ENCODE peak calls at places on chromosomes 12 and 14, in six cellular contexts. L is neural progenitor cell, P is K562, N is PC-3, H is GM23248, Y is GM12878. C is an unnamed sample.

GRCh38 chr12:27808831-27809230 is 28.8 kb upstream of the MANSC4 start:
- DNase-seq in H (no peak), Y (no peak), L (no peak), P (no peak), N (no peak), C (no peak)

GRCh38 chr12:53102883-53103807 is at the start of gene SOAT2:
- DNase-seq in N (no peak), L (no peak), Y (peak), H (no peak), P (peak), C (no peak)

GRCh38 chr12:113591480-113591971 is 119.9 kb upstream of the LHX5 start:
- DNase-seq in N (peak), Y (no peak), L (peak), H (no peak), P (peak), C (no peak)

GRCh38 chr12:33672879-33673577 is 233.4 kb upstream of the SYT10 start:
- DNase-seq in L (no peak), H (no peak), N (no peak), Y (no peak), P (no peak), C (no peak)

GRCh38 chr12:14756331-14757143 is 46.7 kb downstream of the WBP11 start:
- DNase-seq in N (peak), H (no peak), P (peak), Y (no peak), L (peak), C (no peak)

GRCh38 chr14:67620217-67620789 is 583 bp downstream of the ARG2 start:
- DNase-seq in Y (no peak), H (peak), L (peak), P (no peak), N (peak), C (no peak)

GRCh38 chr12:25550186-25550585 is 2.9 kb downstream of the LMNTD1 start:
- DNase-seq in L (no peak), P (no peak), H (peak), N (no peak), Y (no peak), C (no peak)

GRCh38 chr12:41242613-41243012 is 54.5 kb downstream of the PDZRN4 start:
- DNase-seq in Y (no peak), H (no peak), P (no peak), N (no peak), L (no peak), C (no peak)

GRCh38 chr12:12070674-12071661 is at the start of gene BCL2L14:
- DNase-seq in L (no peak), N (peak), P (no peak), Y (peak), H (peak), C (no peak)

GRCh38 chr14:60188696-60189095 is 23.5 kb upstream of the DHRS7 start:
- DNase-seq in Y (no peak), L (no peak), P (no peak), N (no peak), H (no peak), C (no peak)

GRCh38 chr14:73235531-73236155 is 1.7 kb upstream of the PAPLN start:
- DNase-seq in H (no peak), L (peak), Y (no peak), N (no peak), P (no peak), C (no peak)

GRCh38 chr14:24427537-24428508 is 1.6 kb downstream of the CBLN3 start:
- DNase-seq in N (no peak), Y (no peak), P (no peak), H (no peak), L (no peak), C (no peak)

GRCh38 chr12:121858662-121859572 is at the start of gene HPD:
- DNase-seq in N (peak), H (peak), Y (no peak), P (no peak), L (peak), C (no peak)

GRCh38 chr12:101772019-101772774 is 32.9 kb upstream of the SYCP3 start:
- DNase-seq in L (no peak), Y (no peak), N (no peak), H (no peak), P (no peak), C (no peak)
- H3K9ac ChIP-seq in L (no peak), Y (no peak), N (no peak), H (no peak), P (no peak), C (no peak)

DNA sequence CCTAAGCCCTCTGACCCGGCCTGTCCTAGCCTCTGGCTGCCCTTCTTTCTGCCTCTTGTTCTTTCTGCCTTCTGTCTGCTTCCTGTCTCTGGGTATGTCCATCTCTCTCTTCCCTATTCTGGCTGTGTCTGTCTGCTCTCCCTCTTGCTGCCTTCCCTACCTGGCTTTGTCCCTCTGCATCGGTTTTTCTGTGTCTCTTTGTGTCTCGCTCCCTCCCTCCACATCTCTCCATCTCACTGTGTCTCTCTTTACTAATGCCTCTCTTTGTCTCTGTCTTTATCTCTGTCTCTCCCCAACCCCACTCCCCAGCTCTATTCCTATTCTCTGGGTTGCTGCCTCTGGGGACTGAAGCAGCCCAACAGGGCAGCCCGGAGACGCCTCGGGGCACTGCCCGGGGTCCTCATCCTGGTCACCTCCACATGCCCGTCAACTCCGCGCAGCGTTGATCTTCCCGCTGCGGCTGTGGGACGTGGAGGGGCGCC is 10.1 kb downstream of the SHMT2 start:
- DNase-seq in N (no peak), L (no peak), H (peak), P (no peak), Y (no peak), C (no peak)
- TF ChIP-seq EZH2 in N (no peak), L (no peak), H (no peak), P (no peak), Y (no peak), C (no peak)

DNA sequence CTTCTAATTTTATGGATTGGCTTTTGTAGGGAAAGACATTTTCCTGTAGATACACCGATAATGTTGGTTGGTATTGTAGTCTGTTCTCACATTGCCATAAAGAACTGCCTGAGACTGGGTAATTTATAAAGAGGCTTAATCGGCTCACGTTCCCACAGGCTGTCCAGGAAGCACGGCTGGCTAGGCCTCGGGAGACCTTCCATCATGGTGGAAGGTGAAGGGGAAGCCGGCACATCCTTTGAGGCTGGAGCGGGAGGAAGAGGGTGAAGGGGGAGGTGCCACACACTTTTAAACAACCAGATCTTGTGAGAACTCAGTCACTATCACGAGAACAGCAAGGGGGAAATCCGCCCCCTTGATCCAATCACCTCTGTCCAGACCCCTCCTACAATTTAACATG is 66.8 kb upstream of the EIF5 start:
- DNase-seq in Y (no peak), H (no peak), L (no peak), N (no peak), P (no peak), C (no peak)
- H3K27ac ChIP-seq in Y (no peak), H (no peak), L (no peak), N (no peak), P (no peak), C (no peak)

GRCh38 chr12:104568881-104569280 is 112.1 kb downstream of the CHST11 start:
- DNase-seq in N (no peak), H (no peak), P (no peak), L (no peak), Y (no peak), C (no peak)

GRCh38 chr12:104569348-104570173 is 112.8 kb downstream of the CHST11 start:
- DNase-seq in H (no peak), N (no peak), P (no peak), L (no peak), Y (peak), C (no peak)

GRCh38 chr12:104566244-104566993 is 109.7 kb downstream of the CHST11 start:
- DNase-seq in Y (no peak), N (no peak), L (no peak), P (no peak), H (peak), C (no peak)

GRCh38 chr12:104565606-104566243 is 109.0 kb downstream of the CHST11 start:
- DNase-seq in N (no peak), Y (no peak), P (no peak), L (no peak), H (peak), C (no peak)

DNA sequence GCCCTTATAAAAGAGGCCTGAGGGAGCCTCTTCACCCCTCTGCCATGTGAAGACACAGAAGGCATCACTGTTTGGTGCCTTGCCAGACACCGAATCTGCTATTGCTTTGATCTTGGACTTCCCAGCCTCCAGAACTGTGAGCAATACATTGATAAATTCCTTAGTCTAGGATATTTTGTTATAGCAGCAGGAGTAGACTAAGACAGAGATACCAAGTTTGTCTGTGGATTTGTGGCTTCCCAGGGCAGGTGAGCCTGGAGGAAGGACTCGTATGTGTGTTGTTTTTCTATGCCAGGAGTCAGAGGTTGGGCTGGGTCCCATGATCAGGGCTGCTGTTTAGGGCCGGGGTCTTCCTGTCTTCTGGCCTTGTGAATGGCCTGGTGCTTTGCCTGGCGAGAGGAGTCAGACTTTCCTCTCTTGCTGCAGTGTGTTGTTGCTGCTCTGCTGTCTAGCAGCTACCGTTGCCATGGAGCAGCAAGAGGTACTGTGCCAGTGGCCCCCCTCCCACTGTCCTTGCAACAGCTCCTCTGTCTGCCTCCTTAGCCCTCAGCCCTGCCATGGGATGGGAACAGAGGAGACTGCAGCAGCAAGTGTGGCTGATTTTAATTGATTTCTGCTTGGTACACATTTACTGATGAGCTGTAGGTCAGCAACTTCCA is 111.2 kb downstream of the CHST11 start:
- DNase-seq in H (no peak), N (no peak), Y (no peak), P (no peak), L (no peak), C (no peak)
- H3K9ac ChIP-seq in H (no peak), N (no peak), Y (no peak), P (no peak), L (no peak), C (no peak)

DNA sequence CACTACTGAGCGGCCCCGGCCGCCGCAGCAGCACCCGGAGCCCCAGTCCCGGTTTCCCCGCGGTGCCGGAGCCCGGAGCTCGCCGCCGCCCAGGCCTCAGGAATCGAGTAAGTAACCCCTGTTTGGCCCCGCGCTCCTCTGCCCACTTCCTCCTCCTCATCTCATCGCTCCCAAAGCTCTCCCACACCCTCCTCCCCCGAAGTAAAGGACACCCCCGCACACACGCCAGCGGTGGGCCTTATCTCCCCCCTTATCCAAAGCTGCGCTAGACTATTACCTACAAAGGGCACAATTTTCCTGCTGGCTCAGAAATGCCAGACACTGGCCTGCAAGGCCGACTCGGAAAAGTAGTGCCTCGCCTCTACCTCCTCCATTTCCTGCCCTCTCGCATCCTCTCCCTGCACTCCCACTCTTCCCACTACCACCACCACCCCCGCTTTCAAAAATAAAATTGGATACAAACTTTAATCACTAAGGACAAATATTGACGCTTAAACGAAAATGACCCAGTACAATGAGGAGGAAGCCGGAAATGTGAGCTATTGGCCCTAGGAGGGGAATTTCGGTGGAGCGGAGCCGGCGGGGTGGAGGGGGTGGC is 581 bp upstream of the FOXG1 start:
- DNase-seq in H (peak), N (no peak), L (peak), Y (no peak), P (peak), C (no peak)
- TF ChIP-seq EZH2 in H (peak), N (no peak), L (peak), Y (no peak), P (no peak), C (no peak)

GRCh38 chr14:79432640-79433039 is 778.7 kb downstream of the DIO2 start:
- DNase-seq in Y (no peak), N (no peak), H (no peak), L (no peak), P (no peak), C (no peak)
- H3K27ac ChIP-seq in Y (no peak), N (no peak), H (no peak), L (no peak), P (no peak), C (no peak)